ENCODE peak calls at places on chromosomes 12 and 14, in seven cellular contexts. One of them, this sample, is unnamed.

GRCh38 chr12:39157696-39158342 is 252.4 kb upstream of the CPNE8 start:
- DNase-seq in heart right ventricle: no peak
- DNase-seq in AG04450: no peak
- DNase-seq in mesendoderm: no peak
- DNase-seq in neural progenitor cell: no peak
- DNase-seq in naive thymus-derived CD4-positive, alpha-beta T cell: no peak
- DNase-seq in psoas muscle: no peak
- DNase-seq in this sample: no peak

GRCh38 chr12:31231611-31232360 is 94.2 kb downstream of the SINHCAF start:
- DNase-seq in neural progenitor cell: no peak
- DNase-seq in naive thymus-derived CD4-positive, alpha-beta T cell: no peak
- DNase-seq in mesendoderm: no peak
- DNase-seq in AG04450: no peak
- DNase-seq in heart right ventricle: no peak
- DNase-seq in psoas muscle: no peak
- DNase-seq in this sample: no peak

GRCh38 chr14:75422169-75422568 is 5.7 kb upstream of the JDP2 start:
- DNase-seq in mesendoderm: no peak
- DNase-seq in neural progenitor cell: no peak
- DNase-seq in heart right ventricle: no peak
- DNase-seq in AG04450: peak; percentile 44
- DNase-seq in naive thymus-derived CD4-positive, alpha-beta T cell: no peak
- DNase-seq in psoas muscle: no peak
- DNase-seq in this sample: peak; percentile 74

GRCh38 chr12:21300632-21301031 is 34.1 kb downstream of the SLCO1A2 start:
- DNase-seq in AG04450: no peak
- DNase-seq in psoas muscle: no peak
- DNase-seq in mesendoderm: no peak
- DNase-seq in naive thymus-derived CD4-positive, alpha-beta T cell: no peak
- DNase-seq in neural progenitor cell: no peak
- DNase-seq in heart right ventricle: no peak
- DNase-seq in this sample: no peak

GRCh38 chr14:68749487-68750475 is 43.1 kb downstream of the ZFP36L1 start:
- DNase-seq in neural progenitor cell: no peak
- DNase-seq in heart right ventricle: no peak
- DNase-seq in psoas muscle: no peak
- DNase-seq in naive thymus-derived CD4-positive, alpha-beta T cell: no peak
- DNase-seq in AG04450: no peak
- DNase-seq in mesendoderm: peak; percentile 24
- DNase-seq in this sample: no peak

GRCh38 chr12:57793920-57794319 is 11.3 kb downstream of the TSFM start:
- DNase-seq in AG04450: no peak
- DNase-seq in naive thymus-derived CD4-positive, alpha-beta T cell: no peak
- DNase-seq in mesendoderm: no peak
- DNase-seq in heart right ventricle: no peak
- DNase-seq in neural progenitor cell: no peak
- DNase-seq in psoas muscle: no peak
- DNase-seq in this sample: no peak

GRCh38 chr12:66279127-66279712 is 23.1 kb upstream of the HELB start:
- DNase-seq in heart right ventricle: no peak
- DNase-seq in AG04450: no peak
- DNase-seq in neural progenitor cell: peak; percentile 16
- DNase-seq in mesendoderm: peak; percentile 44
- DNase-seq in psoas muscle: no peak
- DNase-seq in naive thymus-derived CD4-positive, alpha-beta T cell: peak; percentile 33
- DNase-seq in this sample: peak; percentile 33

GRCh38 chr12:3252416-3252815 is 175.2 kb downstream of the TSPAN9 start:
- DNase-seq in heart right ventricle: peak; percentile 81
- DNase-seq in psoas muscle: peak; percentile 89
- DNase-seq in naive thymus-derived CD4-positive, alpha-beta T cell: no peak
- DNase-seq in AG04450: peak; percentile 65
- DNase-seq in neural progenitor cell: no peak
- DNase-seq in mesendoderm: no peak
- DNase-seq in this sample: no peak

GRCh38 chr14:74949211-74949610 is 6.2 kb downstream of the PGF start:
- DNase-seq in neural progenitor cell: no peak
- DNase-seq in AG04450: no peak
- DNase-seq in naive thymus-derived CD4-positive, alpha-beta T cell: no peak
- DNase-seq in heart right ventricle: no peak
- DNase-seq in psoas muscle: no peak
- DNase-seq in mesendoderm: no peak
- DNase-seq in this sample: no peak

GRCh38 chr14:23694085-23694975 is 58.2 kb downstream of the DHRS2 start:
- DNase-seq in heart right ventricle: no peak
- DNase-seq in psoas muscle: no peak
- DNase-seq in naive thymus-derived CD4-positive, alpha-beta T cell: no peak
- DNase-seq in neural progenitor cell: no peak
- DNase-seq in mesendoderm: peak; percentile 95
- DNase-seq in AG04450: no peak
- DNase-seq in this sample: peak; percentile 5

GRCh38 chr14:100898935-100899840 is 4.3 kb downstream of the RTL1 start:
- DNase-seq in mesendoderm: peak; percentile 8
- DNase-seq in heart right ventricle: no peak
- DNase-seq in AG04450: no peak
- DNase-seq in neural progenitor cell: peak; percentile 11
- DNase-seq in psoas muscle: no peak
- DNase-seq in naive thymus-derived CD4-positive, alpha-beta T cell: no peak
- DNase-seq in this sample: no peak

GRCh38 chr14:76666746-76667145 is 94.5 kb upstream of the VASH1 start:
- DNase-seq in heart right ventricle: no peak
- DNase-seq in mesendoderm: peak; percentile 76
- DNase-seq in psoas muscle: no peak
- DNase-seq in AG04450: no peak
- DNase-seq in naive thymus-derived CD4-positive, alpha-beta T cell: no peak
- DNase-seq in neural progenitor cell: peak; percentile 78
- DNase-seq in this sample: no peak

GRCh38 chr12:76299536-76300296 is 48.5 kb downstream of the BBS10 start:
- DNase-seq in mesendoderm: peak; percentile 91
- DNase-seq in AG04450: no peak
- DNase-seq in naive thymus-derived CD4-positive, alpha-beta T cell: no peak
- DNase-seq in neural progenitor cell: peak; percentile 66
- DNase-seq in psoas muscle: no peak
- DNase-seq in heart right ventricle: no peak
- DNase-seq in this sample: peak; percentile 33

GRCh38 chr12:112838731-112839130 is 47.2 kb downstream of the RPH3A start:
- DNase-seq in neural progenitor cell: no peak
- DNase-seq in heart right ventricle: no peak
- DNase-seq in psoas muscle: no peak
- DNase-seq in mesendoderm: no peak
- DNase-seq in AG04450: no peak
- DNase-seq in naive thymus-derived CD4-positive, alpha-beta T cell: no peak
- DNase-seq in this sample: no peak
- H3K27ac ChIP-seq in neural progenitor cell: no peak overlapping the region
- H3K27ac ChIP-seq in heart right ventricle: no peak overlapping the region
- H3K27ac ChIP-seq in psoas muscle: no peak overlapping the region
- H3K27ac ChIP-seq in mesendoderm: no peak overlapping the region
- H3K27ac ChIP-seq in AG04450: no peak overlapping the region
- H3K27ac ChIP-seq in naive thymus-derived CD4-positive, alpha-beta T cell: no peak overlapping the region
- H3K27ac ChIP-seq in this sample: peak overlapping the region; percentile 95

DNA sequence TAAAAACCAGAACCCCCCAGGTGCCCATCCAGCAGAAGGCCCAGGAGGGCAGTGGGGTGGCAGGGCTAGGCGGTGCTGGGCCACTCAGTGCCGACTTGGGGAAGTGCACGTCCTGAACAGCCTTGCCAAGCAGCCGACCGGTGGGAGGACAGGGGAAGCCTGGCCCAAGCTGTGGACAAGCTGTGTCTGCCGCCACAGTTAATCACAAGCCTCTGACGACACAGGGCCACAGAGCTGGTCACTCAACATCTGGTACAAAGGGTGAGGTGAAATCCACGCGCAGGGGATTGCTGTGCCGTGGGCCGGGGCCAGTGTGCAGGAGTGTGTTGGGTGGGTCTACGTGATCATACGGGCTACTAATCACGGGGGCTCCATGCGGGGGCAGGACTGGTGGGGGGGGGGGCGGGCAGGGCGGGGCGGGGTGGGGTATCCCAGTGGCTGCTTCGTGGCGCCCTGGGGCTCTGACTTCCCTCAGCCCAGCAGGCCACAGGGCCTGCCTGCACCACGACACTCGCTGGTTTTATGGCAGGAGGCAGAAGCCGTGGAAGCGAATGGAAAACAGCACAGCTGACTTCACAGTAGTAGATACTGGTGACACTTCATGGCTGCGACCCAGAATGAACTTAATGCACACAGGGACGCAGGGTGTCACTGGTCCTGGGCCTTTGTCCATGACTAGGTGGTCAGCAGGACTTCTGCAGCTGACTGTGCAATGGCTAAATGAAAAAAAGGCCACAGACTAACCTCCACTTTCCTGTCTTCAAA is 10.2 kb downstream of the AMN start:
- DNase-seq in mesendoderm: no peak
- DNase-seq in AG04450: no peak
- DNase-seq in neural progenitor cell: no peak
- DNase-seq in psoas muscle: no peak
- DNase-seq in naive thymus-derived CD4-positive, alpha-beta T cell: no peak
- DNase-seq in heart right ventricle: no peak
- DNase-seq in this sample: no peak
- H3K27ac ChIP-seq in mesendoderm: no peak overlapping the region
- H3K27ac ChIP-seq in AG04450: no peak overlapping the region
- H3K27ac ChIP-seq in neural progenitor cell: no peak overlapping the region
- H3K27ac ChIP-seq in psoas muscle: no peak overlapping the region
- H3K27ac ChIP-seq in naive thymus-derived CD4-positive, alpha-beta T cell: no peak overlapping the region
- H3K27ac ChIP-seq in heart right ventricle: no peak overlapping the region
- H3K27ac ChIP-seq in this sample: no peak overlapping the region

GRCh38 chr12:56718636-56719035 is 6.5 kb downstream of the NACA start:
- DNase-seq in neural progenitor cell: no peak
- DNase-seq in naive thymus-derived CD4-positive, alpha-beta T cell: no peak
- DNase-seq in mesendoderm: no peak
- DNase-seq in heart right ventricle: no peak
- DNase-seq in AG04450: no peak
- DNase-seq in psoas muscle: no peak
- DNase-seq in this sample: no peak
- H3K27ac ChIP-seq in neural progenitor cell: peak overlapping the region; percentile 11
- H3K27ac ChIP-seq in naive thymus-derived CD4-positive, alpha-beta T cell: peak overlapping the region; percentile 87
- H3K27ac ChIP-seq in mesendoderm: no peak overlapping the region
- H3K27ac ChIP-seq in heart right ventricle: no peak overlapping the region
- H3K27ac ChIP-seq in AG04450: peak overlapping the region; percentile 21
- H3K27ac ChIP-seq in psoas muscle: peak overlapping the region; percentile 93
- H3K27ac ChIP-seq in this sample: peak overlapping the region; percentile 8

GRCh38 chr12:52191841-52192791 is at the start of gene KRT80:
- DNase-seq in naive thymus-derived CD4-positive, alpha-beta T cell: no peak
- DNase-seq in AG04450: peak; percentile 95
- DNase-seq in neural progenitor cell: no peak
- DNase-seq in mesendoderm: peak; percentile 82
- DNase-seq in psoas muscle: peak; percentile 86
- DNase-seq in heart right ventricle: peak; percentile 83
- DNase-seq in this sample: peak; percentile 99
- H3K27ac ChIP-seq in naive thymus-derived CD4-positive, alpha-beta T cell: no peak within 1 kb of the TSS
- H3K27ac ChIP-seq in AG04450: peak within 1 kb of the TSS; percentile 85
- H3K27ac ChIP-seq in neural progenitor cell: no peak within 1 kb of the TSS
- H3K27ac ChIP-seq in mesendoderm: no peak within 1 kb of the TSS
- H3K27ac ChIP-seq in psoas muscle: peak within 1 kb of the TSS; percentile 46
- H3K27ac ChIP-seq in heart right ventricle: no peak within 1 kb of the TSS
- H3K27ac ChIP-seq in this sample: peak within 1 kb of the TSS; percentile 96

DNA sequence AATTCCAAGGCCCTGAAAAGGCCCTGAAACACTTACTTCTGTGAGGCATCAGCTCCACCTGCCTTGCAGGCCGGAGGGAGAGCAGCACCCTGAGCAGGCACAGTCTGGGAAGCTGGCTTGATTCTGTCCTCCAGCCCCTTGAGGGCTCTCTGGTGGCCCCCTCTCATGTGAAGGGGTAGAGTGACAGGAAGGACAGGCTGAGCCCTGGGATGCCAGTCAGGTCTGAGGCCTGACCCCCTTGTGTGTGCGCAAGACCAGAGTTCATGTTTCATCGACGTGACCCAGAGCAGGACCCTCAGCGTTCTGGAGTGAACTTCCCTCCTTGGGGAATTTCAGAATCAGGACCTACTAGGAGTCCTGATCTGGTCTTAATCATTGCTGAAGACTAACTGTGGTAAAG is 1.3 kb downstream of the RNASE8 start:
- DNase-seq in neural progenitor cell: no peak
- DNase-seq in mesendoderm: no peak
- DNase-seq in psoas muscle: no peak
- DNase-seq in naive thymus-derived CD4-positive, alpha-beta T cell: no peak
- DNase-seq in heart right ventricle: no peak
- DNase-seq in AG04450: no peak
- DNase-seq in this sample: no peak
- H3K27ac ChIP-seq in neural progenitor cell: no peak overlapping the region
- H3K27ac ChIP-seq in mesendoderm: no peak overlapping the region
- H3K27ac ChIP-seq in psoas muscle: no peak overlapping the region
- H3K27ac ChIP-seq in naive thymus-derived CD4-positive, alpha-beta T cell: no peak overlapping the region
- H3K27ac ChIP-seq in heart right ventricle: no peak overlapping the region
- H3K27ac ChIP-seq in AG04450: no peak overlapping the region
- H3K27ac ChIP-seq in this sample: no peak overlapping the region

GRCh38 chr12:59179231-59179630 is 258.9 kb upstream of the LRIG3 start:
- DNase-seq in mesendoderm: no peak
- DNase-seq in neural progenitor cell: no peak
- DNase-seq in heart right ventricle: no peak
- DNase-seq in naive thymus-derived CD4-positive, alpha-beta T cell: no peak
- DNase-seq in AG04450: no peak
- DNase-seq in psoas muscle: no peak
- DNase-seq in this sample: no peak
- H3K27ac ChIP-seq in mesendoderm: no peak overlapping the region
- H3K27ac ChIP-seq in neural progenitor cell: no peak overlapping the region
- H3K27ac ChIP-seq in heart right ventricle: no peak overlapping the region
- H3K27ac ChIP-seq in naive thymus-derived CD4-positive, alpha-beta T cell: no peak overlapping the region
- H3K27ac ChIP-seq in AG04450: no peak overlapping the region
- H3K27ac ChIP-seq in psoas muscle: no peak overlapping the region
- H3K27ac ChIP-seq in this sample: no peak overlapping the region

GRCh38 chr12:89971880-89972279 is 263.2 kb upstream of the ATP2B1 start:
- DNase-seq in neural progenitor cell: no peak
- DNase-seq in heart right ventricle: no peak
- DNase-seq in naive thymus-derived CD4-positive, alpha-beta T cell: no peak
- DNase-seq in mesendoderm: peak; percentile 13
- DNase-seq in AG04450: no peak
- DNase-seq in psoas muscle: no peak
- DNase-seq in this sample: no peak
- H3K27ac ChIP-seq in neural progenitor cell: no peak overlapping the region
- H3K27ac ChIP-seq in heart right ventricle: no peak overlapping the region
- H3K27ac ChIP-seq in naive thymus-derived CD4-positive, alpha-beta T cell: no peak overlapping the region
- H3K27ac ChIP-seq in mesendoderm: no peak overlapping the region
- H3K27ac ChIP-seq in AG04450: no peak overlapping the region
- H3K27ac ChIP-seq in psoas muscle: no peak overlapping the region
- H3K27ac ChIP-seq in this sample: no peak overlapping the region

GRCh38 chr12:50242751-50243191 is 40.5 kb downstream of the LIMA1 start:
- DNase-seq in naive thymus-derived CD4-positive, alpha-beta T cell: no peak
- DNase-seq in heart right ventricle: no peak
- DNase-seq in psoas muscle: no peak
- DNase-seq in AG04450: no peak
- DNase-seq in mesendoderm: no peak
- DNase-seq in neural progenitor cell: no peak
- DNase-seq in this sample: no peak
- H3K27ac ChIP-seq in naive thymus-derived CD4-positive, alpha-beta T cell: no peak overlapping the region
- H3K27ac ChIP-seq in heart right ventricle: no peak overlapping the region
- H3K27ac ChIP-seq in psoas muscle: peak overlapping the region; percentile 90
- H3K27ac ChIP-seq in AG04450: peak overlapping the region; percentile 98
- H3K27ac ChIP-seq in mesendoderm: no peak overlapping the region
- H3K27ac ChIP-seq in neural progenitor cell: no peak overlapping the region
- H3K27ac ChIP-seq in this sample: peak overlapping the region; percentile 55